ENCODE peak calls at places on chromosomes 16 and 17, in eight cellular contexts. P is EL; Z is HTR-8/SVneo; R is osteocyte; O is HAP-1; X is nucleus accumbens; M is fibroblast of the aortic adventitia; A is activated CD8-positive, alpha-beta T cell treated with anti-CD3 and anti-CD28 coated beads, Interleukin-2, amount 10 ng/mL, durations not matched to agents 7 days and 5 days. D is an unnamed sample.

GRCh38 chr17:33234930-33235685 is 58.0 kb downstream of the ASIC2 start:
- DNase-seq in Z (peak), O (no peak), X (no peak), R (no peak), P (peak), M (peak), A (no peak), D (peak)

GRCh38 chr17:66779186-66779585 is 55.7 kb upstream of the CACNG5 start:
- DNase-seq in Z (no peak), X (no peak), R (no peak), P (no peak), A (no peak), M (no peak), O (no peak), D (no peak)

GRCh38 chr17:44222112-44222869 is 2.8 kb upstream of the UBTF start:
- DNase-seq in Z (peak), M (peak), R (peak), A (peak), X (peak), O (peak), P (peak), D (peak)

GRCh38 chr17:58005031-58005727 is 1.9 kb downstream of the SRSF1 start:
- DNase-seq in A (no peak), Z (no peak), X (no peak), O (peak), R (no peak), P (no peak), M (no peak), D (no peak)

GRCh38 chr16:2151188-2152091 is 3.0 kb downstream of the RAB26 start:
- DNase-seq in P (peak), O (peak), R (no peak), M (no peak), Z (no peak), A (no peak), X (no peak), D (no peak)

GRCh38 chr16:54647731-54648221 is 282.9 kb upstream of the IRX5 start:
- DNase-seq in Z (no peak), A (no peak), R (no peak), X (no peak), P (no peak), M (peak), O (peak), D (no peak)

GRCh38 chr17:81808778-81809555 is 5.0 kb downstream of the GCGR start:
- DNase-seq in O (no peak), A (no peak), Z (no peak), P (no peak), R (no peak), M (no peak), X (no peak), D (no peak)

GRCh38 chr17:35914354-35914753 is 16.2 kb downstream of the RDM1 start:
- DNase-seq in A (no peak), R (no peak), X (no peak), M (no peak), P (no peak), Z (no peak), O (no peak), D (no peak)

D was measured in putamen.